ENCODE peak calls at places on chromosomes 2 and 18, in nine cellular contexts. J, Q, Y, W, U, R, X, V and Z are unnamed samples.

GRCh38 chr2:230218411-230218810 is 1.4 kb downstream of the SP110 start:
- DNase-seq in J (no peak), Q (no peak), Y (no peak), W (no peak), U (no peak), R (no peak), X (no peak), V (no peak), Z (no peak)

GRCh38 chr18:7000484-7001096 is 117.0 kb downstream of the LAMA1 start:
- DNase-seq in J (no peak), Q (no peak), Y (no peak), W (no peak), U (no peak), R (no peak), X (no peak), V (no peak), Z (no peak)

GRCh38 chr2:207289295-207290018 is 123.7 kb upstream of the KLF7 start:
- DNase-seq in J (no peak), Q (no peak), Y (no peak), W (no peak), U (no peak), R (no peak), X (no peak), V (no peak), Z (no peak)

GRCh38 chr18:70411886-70412443 is 123.1 kb downstream of the SOCS6 start:
- DNase-seq in J (no peak), Q (no peak), Y (no peak), W (no peak), U (no peak), R (no peak), X (no peak), V (no peak), Z (no peak)

GRCh38 chr2:45748239-45748638 is 96.8 kb downstream of the PRKCE start:
- DNase-seq in J (no peak), Q (peak), Y (no peak), W (no peak), U (no peak), R (no peak), X (no peak), V (no peak), Z (peak)

GRCh38 chr18:28961669-28962228 is 784.8 kb upstream of the CDH2 start:
- DNase-seq in J (peak), Q (peak), Y (peak), W (no peak), U (no peak), R (peak), X (peak), V (no peak), Z (no peak)

GRCh38 chr2:12261993-12262680 is 454.6 kb upstream of the TRIB2 start:
- DNase-seq in J (no peak), Q (peak), Y (no peak), W (no peak), U (no peak), R (no peak), X (no peak), V (no peak), Z (no peak)

GRCh38 chr2:26313446-26313845 is 32.5 kb upstream of the SELENOI start:
- DNase-seq in J (no peak), Q (no peak), Y (no peak), W (no peak), U (no peak), R (no peak), X (no peak), V (no peak), Z (no peak)

GRCh38 chr18:11937874-11938478 is 29.9 kb upstream of the MPPE1 start:
- DNase-seq in J (peak), Q (peak), Y (peak), W (peak), U (peak), R (no peak), X (no peak), V (peak), Z (no peak)

GRCh38 chr2:85387754-85388153 is 22.4 kb downstream of the CAPG start:
- DNase-seq in J (no peak), Q (no peak), Y (no peak), W (no peak), U (no peak), R (no peak), X (no peak), V (no peak), Z (no peak)

GRCh38 chr2:219368690-219369108 is 19.0 kb downstream of the DNPEP start:
- DNase-seq in J (no peak), Q (peak), Y (no peak), W (no peak), U (no peak), R (peak), X (no peak), V (no peak), Z (no peak)

GRCh38 chr2:224849264-224849663 is 133.1 kb upstream of the CCDC195 start:
- DNase-seq in J (no peak), Q (no peak), Y (no peak), W (no peak), U (no peak), R (no peak), X (no peak), V (no peak), Z (no peak)

GRCh38 chr2:195824478-195824877 is 167.5 kb downstream of the SLC39A10 start:
- DNase-seq in J (no peak), Q (peak), Y (no peak), W (no peak), U (no peak), R (no peak), X (no peak), V (no peak), Z (no peak)

GRCh38 chr18:34976899-34977786 is 64.1 kb upstream of the MAPRE2 start:
- DNase-seq in J (peak), Q (peak), Y (peak), W (peak), U (peak), R (no peak), X (peak), V (peak), Z (peak)

GRCh38 chr18:13229021-13229671 is 10.6 kb downstream of the LDLRAD4 start:
- DNase-seq in J (no peak), Q (no peak), Y (no peak), W (no peak), U (no peak), R (no peak), X (no peak), V (peak), Z (no peak)

GRCh38 chr2:231612199-231613053 is 19.8 kb downstream of the TEX44 start:
- DNase-seq in J (peak), Q (peak), Y (peak), W (peak), U (peak), R (peak), X (peak), V (peak), Z (peak)

GRCh38 chr2:241804326-241805276 is 4.4 kb upstream of the NEU4 start:
- DNase-seq in J (peak), Q (peak), Y (peak), W (peak), U (no peak), R (no peak), X (peak), V (no peak), Z (peak)

GRCh38 chr2:30481323-30481800 is 34.3 kb downstream of the LCLAT1 start:
- DNase-seq in J (no peak), Q (peak), Y (no peak), W (peak), U (peak), R (no peak), X (no peak), V (peak), Z (no peak)

DNA sequence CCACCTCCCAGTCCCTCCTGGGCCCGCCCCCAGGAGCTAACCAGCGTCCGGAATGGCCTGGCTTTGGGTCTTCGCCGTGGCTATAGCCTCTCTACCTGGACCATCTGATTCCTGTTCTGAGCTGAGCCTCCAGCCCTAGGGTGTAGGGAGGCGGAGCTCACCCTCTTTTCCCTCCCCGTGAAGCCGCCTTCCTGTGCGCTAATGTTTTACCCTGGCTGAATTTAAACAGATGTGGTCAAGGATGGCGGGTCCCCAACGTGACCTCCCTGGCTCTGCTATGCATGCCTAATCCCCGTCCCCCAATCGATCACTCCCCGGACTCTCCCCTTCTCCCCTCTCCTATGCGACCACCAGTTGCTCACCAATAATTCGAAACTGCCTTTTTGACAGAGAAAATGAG is 217.8 kb downstream of the BCL2 start:
- DNase-seq in J (no peak), Q (no peak), Y (no peak), W (no peak), U (no peak), R (no peak), X (no peak), V (no peak), Z (no peak)
- H3K27ac ChIP-seq in J (no peak), Q (no peak), Y (no peak), W (no peak), U (no peak), R (no peak), X (no peak), V (no peak), Z (no peak)

DNA sequence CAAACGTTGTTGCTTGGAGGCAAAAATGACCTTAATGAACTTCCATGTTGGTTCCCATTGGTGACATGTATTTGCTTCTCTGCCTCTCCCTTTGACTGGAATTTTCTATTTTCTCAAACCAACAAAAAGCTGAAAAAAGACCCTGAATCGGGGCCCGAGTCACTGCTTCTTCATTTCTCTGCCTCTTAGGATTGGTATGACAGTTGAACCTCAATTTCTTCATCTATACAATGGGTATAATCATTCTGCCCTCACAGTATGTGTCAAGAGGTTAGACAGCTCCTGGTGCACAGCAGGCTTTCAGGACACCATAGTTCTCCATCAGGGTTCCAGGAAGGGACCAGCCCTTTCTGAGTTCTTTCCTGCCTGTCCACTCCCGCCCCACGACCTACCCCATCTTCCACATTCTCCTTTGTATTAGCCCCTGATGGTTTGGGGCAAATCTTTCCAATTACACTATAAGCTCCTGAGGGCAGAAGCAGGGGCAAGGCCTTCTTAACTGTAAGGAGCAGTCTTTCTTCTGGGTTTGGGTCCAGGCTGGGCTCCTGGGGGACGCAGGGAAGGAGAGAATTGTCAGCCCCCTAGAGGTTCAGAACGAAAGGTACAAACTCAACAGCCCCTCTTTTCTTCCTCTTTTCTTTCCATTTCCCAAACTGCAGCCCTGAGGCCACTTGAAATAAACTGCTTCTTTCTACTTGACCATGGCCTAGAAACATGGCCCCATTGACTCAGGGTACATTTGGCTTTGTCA is 6.3 kb upstream of the PKDCC start:
- DNase-seq in J (peak), Q (no peak), Y (no peak), W (no peak), U (no peak), R (no peak), X (peak), V (no peak), Z (no peak)
- H3K27ac ChIP-seq in J (no peak), Q (no peak), Y (no peak), W (no peak), U (no peak), R (no peak), X (no peak), V (no peak), Z (no peak)

GRCh38 chr2:217931846-217932560 is 70.8 kb downstream of the TNS1 start:
- DNase-seq in J (no peak), Q (no peak), Y (no peak), W (no peak), U (no peak), R (no peak), X (no peak), V (no peak), Z (no peak)
- H3K27ac ChIP-seq in J (no peak), Q (no peak), Y (no peak), W (peak), U (no peak), R (no peak), X (peak), V (peak), Z (peak)

GRCh38 chr2:37181726-37182684 is 6.5 kb downstream of the SULT6B1 start:
- DNase-seq in J (no peak), Q (peak), Y (no peak), W (no peak), U (no peak), R (no peak), X (no peak), V (no peak), Z (no peak)
- H3K27ac ChIP-seq in J (no peak), Q (no peak), Y (peak), W (no peak), U (no peak), R (no peak), X (no peak), V (no peak), Z (no peak)

GRCh38 chr2:238228700-238229099 is 11.1 kb downstream of the HES6 start:
- DNase-seq in J (no peak), Q (peak), Y (no peak), W (no peak), U (no peak), R (no peak), X (no peak), V (no peak), Z (no peak)
- H3K27ac ChIP-seq in J (no peak), Q (no peak), Y (no peak), W (no peak), U (no peak), R (no peak), X (peak), V (no peak), Z (no peak)

GRCh38 chr2:75064691-75065396 is 106.4 kb downstream of the POLE4 start:
- DNase-seq in J (peak), Q (peak), Y (peak), W (peak), U (peak), R (no peak), X (no peak), V (peak), Z (no peak)
- H3K27ac ChIP-seq in J (no peak), Q (no peak), Y (no peak), W (no peak), U (no peak), R (no peak), X (no peak), V (no peak), Z (no peak)

GRCh38 chr2:10352361-10352760 is 49.7 kb downstream of the HPCAL1 start:
- DNase-seq in J (no peak), Q (no peak), Y (no peak), W (no peak), U (no peak), R (no peak), X (no peak), V (no peak), Z (no peak)

GRCh38 chr2:10350666-10351215 is 48.0 kb downstream of the HPCAL1 start:
- DNase-seq in J (no peak), Q (no peak), Y (no peak), W (no peak), U (no peak), R (no peak), X (no peak), V (no peak), Z (no peak)

GRCh38 chr2:10353931-10354330 is 51.2 kb downstream of the HPCAL1 start:
- DNase-seq in J (no peak), Q (peak), Y (no peak), W (no peak), U (no peak), R (no peak), X (no peak), V (no peak), Z (no peak)

GRCh38 chr2:10354399-10354798 is 51.7 kb downstream of the HPCAL1 start:
- DNase-seq in J (no peak), Q (no peak), Y (no peak), W (no peak), U (no peak), R (no peak), X (no peak), V (no peak), Z (no peak)

GRCh38 chr2:10352972-10353371 is 50.3 kb downstream of the HPCAL1 start:
- DNase-seq in J (no peak), Q (no peak), Y (no peak), W (no peak), U (no peak), R (no peak), X (no peak), V (no peak), Z (no peak)
- H3K27ac ChIP-seq in J (no peak), Q (no peak), Y (no peak), W (no peak), U (no peak), R (no peak), X (no peak), V (no peak), Z (no peak)

GRCh38 chr18:51321696-51322095 is 124.2 kb upstream of the MEX3C start:
- DNase-seq in J (no peak), Q (peak), Y (no peak), W (no peak), U (no peak), R (no peak), X (no peak), V (no peak), Z (no peak)
- H3K27ac ChIP-seq in J (no peak), Q (no peak), Y (no peak), W (no peak), U (no peak), R (no peak), X (no peak), V (no peak), Z (no peak)

DNA sequence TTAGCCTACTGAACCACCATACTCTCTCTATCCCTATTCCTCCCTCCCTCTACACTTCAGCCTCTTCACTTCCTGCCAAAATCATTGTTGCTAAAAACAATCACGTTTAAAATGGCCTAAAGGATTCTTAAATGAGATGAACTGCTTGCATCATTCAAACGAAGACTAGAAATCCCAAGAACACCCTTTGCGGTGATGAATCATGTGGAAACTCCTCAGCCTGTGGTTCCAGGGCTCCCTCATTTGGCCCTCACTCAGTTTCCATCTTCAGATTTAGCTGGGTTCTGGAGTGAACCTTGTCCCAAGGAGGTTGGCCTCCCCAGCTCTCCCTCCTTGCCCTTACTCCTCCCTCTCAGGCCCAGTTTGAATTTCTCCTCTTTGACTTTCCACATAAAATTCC is 125.6 kb upstream of the CDC42EP3 start:
- DNase-seq in J (no peak), Q (peak), Y (no peak), W (no peak), U (no peak), R (no peak), X (no peak), V (no peak), Z (no peak)
- H3K27ac ChIP-seq in J (no peak), Q (no peak), Y (no peak), W (no peak), U (no peak), R (peak), X (no peak), V (no peak), Z (no peak)